ENCODE peak calls at places on chromosome 3, in nine cellular contexts. One of them, this sample, is unnamed.

GRCh38 chr3:48715179-48715800 is 1.7 kb downstream of the IP6K2 start:
- DNase-seq in ACHN: peak; percentile 10
- DNase-seq in HT-29: no peak
- DNase-seq in HCEC 1CT: peak; percentile 25
- DNase-seq in HFFc6: peak; percentile 79
- DNase-seq in NCI-H345: no peak
- DNase-seq in Panc1: no peak
- DNase-seq in cardiac fibroblast: peak; percentile 56
- DNase-seq in activated T-helper 9 cell treated with anti-CD3 and anti-CD28 coated beads, Interleukin-2, amount 50 U/mL, for 16 hours: no peak
- DNase-seq in this sample: no peak

GRCh38 chr3:158532099-158532734 is 38.8 kb upstream of the MLF1 start:
- DNase-seq in activated T-helper 9 cell treated with anti-CD3 and anti-CD28 coated beads, Interleukin-2, amount 50 U/mL, for 16 hours: no peak
- DNase-seq in cardiac fibroblast: peak; percentile 78
- DNase-seq in HCEC 1CT: peak; percentile 53
- DNase-seq in ACHN: peak; percentile 56
- DNase-seq in HFFc6: peak; percentile 50
- DNase-seq in NCI-H345: peak; percentile 17
- DNase-seq in HT-29: peak; percentile 72
- DNase-seq in Panc1: peak; percentile 32
- DNase-seq in this sample: peak; percentile 2

GRCh38 chr3:15528881-15529537 is 7.5 kb upstream of the COLQ start:
- DNase-seq in HCEC 1CT: no peak
- DNase-seq in ACHN: no peak
- DNase-seq in activated T-helper 9 cell treated with anti-CD3 and anti-CD28 coated beads, Interleukin-2, amount 50 U/mL, for 16 hours: no peak
- DNase-seq in cardiac fibroblast: no peak
- DNase-seq in Panc1: no peak
- DNase-seq in NCI-H345: no peak
- DNase-seq in HT-29: no peak
- DNase-seq in HFFc6: no peak
- DNase-seq in this sample: no peak

GRCh38 chr3:195766671-195767070 is 45.1 kb downstream of the MUC4 start:
- DNase-seq in cardiac fibroblast: no peak
- DNase-seq in Panc1: no peak
- DNase-seq in NCI-H345: no peak
- DNase-seq in HFFc6: no peak
- DNase-seq in HT-29: no peak
- DNase-seq in ACHN: no peak
- DNase-seq in HCEC 1CT: no peak
- DNase-seq in activated T-helper 9 cell treated with anti-CD3 and anti-CD28 coated beads, Interleukin-2, amount 50 U/mL, for 16 hours: no peak
- DNase-seq in this sample: no peak

GRCh38 chr3:23743141-23743784 is 62.5 kb upstream of the UBE2E1 start:
- DNase-seq in Panc1: no peak
- DNase-seq in ACHN: no peak
- DNase-seq in HCEC 1CT: no peak
- DNase-seq in activated T-helper 9 cell treated with anti-CD3 and anti-CD28 coated beads, Interleukin-2, amount 50 U/mL, for 16 hours: no peak
- DNase-seq in cardiac fibroblast: no peak
- DNase-seq in HT-29: no peak
- DNase-seq in HFFc6: no peak
- DNase-seq in NCI-H345: no peak
- DNase-seq in this sample: no peak

GRCh38 chr3:176302271-176302670 is 895.0 kb downstream of the TBL1XR1 start:
- DNase-seq in ACHN: no peak
- DNase-seq in HT-29: no peak
- DNase-seq in NCI-H345: no peak
- DNase-seq in activated T-helper 9 cell treated with anti-CD3 and anti-CD28 coated beads, Interleukin-2, amount 50 U/mL, for 16 hours: no peak
- DNase-seq in HFFc6: no peak
- DNase-seq in Panc1: no peak
- DNase-seq in HCEC 1CT: no peak
- DNase-seq in cardiac fibroblast: no peak
- DNase-seq in this sample: no peak

GRCh38 chr3:18713576-18713951 is 288.4 kb upstream of the SATB1 start:
- DNase-seq in HCEC 1CT: no peak
- DNase-seq in HT-29: no peak
- DNase-seq in NCI-H345: no peak
- DNase-seq in Panc1: no peak
- DNase-seq in activated T-helper 9 cell treated with anti-CD3 and anti-CD28 coated beads, Interleukin-2, amount 50 U/mL, for 16 hours: no peak
- DNase-seq in ACHN: no peak
- DNase-seq in HFFc6: no peak
- DNase-seq in cardiac fibroblast: no peak
- DNase-seq in this sample: no peak

GRCh38 chr3:135800071-135800549 is 165.4 kb upstream of the PPP2R3A start:
- DNase-seq in HFFc6: no peak
- DNase-seq in cardiac fibroblast: no peak
- DNase-seq in activated T-helper 9 cell treated with anti-CD3 and anti-CD28 coated beads, Interleukin-2, amount 50 U/mL, for 16 hours: no peak
- DNase-seq in ACHN: no peak
- DNase-seq in HCEC 1CT: no peak
- DNase-seq in HT-29: no peak
- DNase-seq in Panc1: no peak
- DNase-seq in NCI-H345: no peak
- DNase-seq in this sample: no peak

GRCh38 chr3:129794319-129795201 is 99.0 kb downstream of the TMCC1 start:
- DNase-seq in HCEC 1CT: no peak
- DNase-seq in activated T-helper 9 cell treated with anti-CD3 and anti-CD28 coated beads, Interleukin-2, amount 50 U/mL, for 16 hours: no peak
- DNase-seq in NCI-H345: peak; percentile 67
- DNase-seq in ACHN: peak; percentile 70
- DNase-seq in HFFc6: no peak
- DNase-seq in cardiac fibroblast: peak; percentile 61
- DNase-seq in Panc1: peak; percentile 30
- DNase-seq in HT-29: peak; percentile 89
- DNase-seq in this sample: peak; percentile 95

GRCh38 chr3:43212914-43213611 is 73.3 kb upstream of the SNRK start:
- DNase-seq in NCI-H345: no peak
- DNase-seq in Panc1: no peak
- DNase-seq in activated T-helper 9 cell treated with anti-CD3 and anti-CD28 coated beads, Interleukin-2, amount 50 U/mL, for 16 hours: no peak
- DNase-seq in ACHN: no peak
- DNase-seq in HFFc6: no peak
- DNase-seq in HT-29: peak; percentile 42
- DNase-seq in HCEC 1CT: no peak
- DNase-seq in cardiac fibroblast: no peak
- DNase-seq in this sample: peak; percentile 43

GRCh38 chr3:194395201-194395600 is 3.9 kb downstream of the GP5 start:
- DNase-seq in HFFc6: no peak
- DNase-seq in cardiac fibroblast: no peak
- DNase-seq in HT-29: peak; percentile 60
- DNase-seq in ACHN: no peak
- DNase-seq in NCI-H345: peak; percentile 85
- DNase-seq in HCEC 1CT: no peak
- DNase-seq in Panc1: no peak
- DNase-seq in activated T-helper 9 cell treated with anti-CD3 and anti-CD28 coated beads, Interleukin-2, amount 50 U/mL, for 16 hours: no peak
- DNase-seq in this sample: no peak

GRCh38 chr3:49873623-49874022 is 3.9 kb upstream of the CAMKV start:
- DNase-seq in ACHN: no peak
- DNase-seq in HCEC 1CT: no peak
- DNase-seq in Panc1: no peak
- DNase-seq in HFFc6: no peak
- DNase-seq in NCI-H345: no peak
- DNase-seq in cardiac fibroblast: no peak
- DNase-seq in HT-29: no peak
- DNase-seq in activated T-helper 9 cell treated with anti-CD3 and anti-CD28 coated beads, Interleukin-2, amount 50 U/mL, for 16 hours: no peak
- DNase-seq in this sample: no peak

GRCh38 chr3:181724432-181724740 is 12.7 kb downstream of the SOX2 start:
- DNase-seq in HFFc6: no peak
- DNase-seq in NCI-H345: no peak
- DNase-seq in activated T-helper 9 cell treated with anti-CD3 and anti-CD28 coated beads, Interleukin-2, amount 50 U/mL, for 16 hours: no peak
- DNase-seq in cardiac fibroblast: no peak
- DNase-seq in HCEC 1CT: no peak
- DNase-seq in ACHN: no peak
- DNase-seq in HT-29: no peak
- DNase-seq in Panc1: no peak
- DNase-seq in this sample: no peak

GRCh38 chr3:59818033-59818936 is 768.5 kb upstream of the CFAP20DC start:
- DNase-seq in NCI-H345: no peak
- DNase-seq in Panc1: peak; percentile 74
- DNase-seq in activated T-helper 9 cell treated with anti-CD3 and anti-CD28 coated beads, Interleukin-2, amount 50 U/mL, for 16 hours: no peak
- DNase-seq in HCEC 1CT: peak; percentile 98
- DNase-seq in HT-29: peak; percentile 41
- DNase-seq in ACHN: peak; percentile 91
- DNase-seq in cardiac fibroblast: peak; percentile 92
- DNase-seq in HFFc6: peak; percentile 94
- DNase-seq in this sample: peak; percentile 87

GRCh38 chr3:157542711-157543485 is 39.7 kb upstream of the VEPH1 start:
- DNase-seq in HT-29: no peak
- DNase-seq in ACHN: peak; percentile 44
- DNase-seq in HCEC 1CT: peak; percentile 78
- DNase-seq in HFFc6: peak; percentile 48
- DNase-seq in NCI-H345: no peak
- DNase-seq in activated T-helper 9 cell treated with anti-CD3 and anti-CD28 coated beads, Interleukin-2, amount 50 U/mL, for 16 hours: no peak
- DNase-seq in Panc1: no peak
- DNase-seq in cardiac fibroblast: peak; percentile 86
- DNase-seq in this sample: no peak

GRCh38 chr3:51975857-51976549 is 1.1 kb downstream of the ABHD14A start:
- DNase-seq in activated T-helper 9 cell treated with anti-CD3 and anti-CD28 coated beads, Interleukin-2, amount 50 U/mL, for 16 hours: no peak
- DNase-seq in cardiac fibroblast: peak; percentile 76
- DNase-seq in NCI-H345: no peak
- DNase-seq in HCEC 1CT: no peak
- DNase-seq in HFFc6: peak; percentile 43
- DNase-seq in ACHN: peak; percentile 54
- DNase-seq in Panc1: no peak
- DNase-seq in HT-29: no peak
- DNase-seq in this sample: no peak

GRCh38 chr3:20843037-20843436 is 657.0 kb upstream of the SGO1 start:
- DNase-seq in ACHN: no peak
- DNase-seq in NCI-H345: no peak
- DNase-seq in HFFc6: no peak
- DNase-seq in HCEC 1CT: no peak
- DNase-seq in cardiac fibroblast: no peak
- DNase-seq in HT-29: no peak
- DNase-seq in Panc1: no peak
- DNase-seq in activated T-helper 9 cell treated with anti-CD3 and anti-CD28 coated beads, Interleukin-2, amount 50 U/mL, for 16 hours: no peak
- DNase-seq in this sample: no peak

GRCh38 chr3:197749315-197749600 is 425 bp upstream of the FYTTD1 start:
- DNase-seq in activated T-helper 9 cell treated with anti-CD3 and anti-CD28 coated beads, Interleukin-2, amount 50 U/mL, for 16 hours: peak; percentile 41
- DNase-seq in HT-29: peak; percentile 51
- DNase-seq in NCI-H345: peak; percentile 83
- DNase-seq in HFFc6: peak; percentile 46
- DNase-seq in ACHN: peak; percentile 29
- DNase-seq in HCEC 1CT: peak; percentile 39
- DNase-seq in cardiac fibroblast: peak; percentile 49
- DNase-seq in Panc1: no peak
- DNase-seq in this sample: no peak

GRCh38 chr3:149971403-149972075 is 844 bp upstream of the PFN2 start:
- DNase-seq in HCEC 1CT: peak; percentile 77
- DNase-seq in HFFc6: peak; percentile 61
- DNase-seq in cardiac fibroblast: no peak
- DNase-seq in Panc1: no peak
- DNase-seq in activated T-helper 9 cell treated with anti-CD3 and anti-CD28 coated beads, Interleukin-2, amount 50 U/mL, for 16 hours: peak; percentile 10
- DNase-seq in NCI-H345: peak; percentile 80
- DNase-seq in ACHN: no peak
- DNase-seq in HT-29: peak; percentile 80
- DNase-seq in this sample: no peak

GRCh38 chr3:114519415-114519814 is 225.6 kb downstream of the TIGIT start:
- DNase-seq in activated T-helper 9 cell treated with anti-CD3 and anti-CD28 coated beads, Interleukin-2, amount 50 U/mL, for 16 hours: no peak
- DNase-seq in HFFc6: peak; percentile 38
- DNase-seq in NCI-H345: no peak
- DNase-seq in Panc1: no peak
- DNase-seq in HT-29: peak; percentile 55
- DNase-seq in cardiac fibroblast: peak; percentile 95
- DNase-seq in HCEC 1CT: peak; percentile 22
- DNase-seq in ACHN: peak; percentile 33
- DNase-seq in this sample: peak; percentile 54

GRCh38 chr3:60542981-60543380 is 708.3 kb downstream of the FHIT start:
- DNase-seq in cardiac fibroblast: no peak
- DNase-seq in ACHN: no peak
- DNase-seq in activated T-helper 9 cell treated with anti-CD3 and anti-CD28 coated beads, Interleukin-2, amount 50 U/mL, for 16 hours: no peak
- DNase-seq in HFFc6: no peak
- DNase-seq in NCI-H345: no peak
- DNase-seq in Panc1: no peak
- DNase-seq in HT-29: no peak
- DNase-seq in HCEC 1CT: no peak
- DNase-seq in this sample: no peak

GRCh38 chr3:40574661-40575060 is 49.9 kb downstream of the ZNF621 start:
- DNase-seq in activated T-helper 9 cell treated with anti-CD3 and anti-CD28 coated beads, Interleukin-2, amount 50 U/mL, for 16 hours: no peak
- DNase-seq in cardiac fibroblast: peak; percentile 13
- DNase-seq in HFFc6: no peak
- DNase-seq in NCI-H345: peak; percentile 64
- DNase-seq in HT-29: no peak
- DNase-seq in Panc1: no peak
- DNase-seq in ACHN: no peak
- DNase-seq in HCEC 1CT: no peak
- DNase-seq in this sample: no peak

GRCh38 chr3:196486263-196486662 is 17.3 kb downstream of the RNF168 start:
- DNase-seq in ACHN: peak; percentile 9
- DNase-seq in NCI-H345: no peak
- DNase-seq in cardiac fibroblast: peak; percentile 11
- DNase-seq in activated T-helper 9 cell treated with anti-CD3 and anti-CD28 coated beads, Interleukin-2, amount 50 U/mL, for 16 hours: no peak
- DNase-seq in HT-29: peak; percentile 15
- DNase-seq in Panc1: no peak
- DNase-seq in HCEC 1CT: no peak
- DNase-seq in HFFc6: no peak
- DNase-seq in this sample: no peak

GRCh38 chr3:194395767-194396527 is 3.1 kb downstream of the GP5 start:
- DNase-seq in HT-29: no peak
- DNase-seq in HCEC 1CT: no peak
- DNase-seq in Panc1: no peak
- DNase-seq in cardiac fibroblast: no peak
- DNase-seq in ACHN: no peak
- DNase-seq in activated T-helper 9 cell treated with anti-CD3 and anti-CD28 coated beads, Interleukin-2, amount 50 U/mL, for 16 hours: peak; percentile 25
- DNase-seq in HFFc6: no peak
- DNase-seq in NCI-H345: no peak
- DNase-seq in this sample: no peak

GRCh38 chr3:49723301-49723630 is 485 bp downstream of the GMPPB start:
- DNase-seq in NCI-H345: peak; percentile 34
- DNase-seq in HT-29: peak; percentile 54
- DNase-seq in Panc1: no peak
- DNase-seq in ACHN: peak; percentile 31
- DNase-seq in cardiac fibroblast: peak; percentile 48
- DNase-seq in HCEC 1CT: no peak
- DNase-seq in activated T-helper 9 cell treated with anti-CD3 and anti-CD28 coated beads, Interleukin-2, amount 50 U/mL, for 16 hours: peak; percentile 33
- DNase-seq in HFFc6: peak; percentile 36
- DNase-seq in this sample: no peak

GRCh38 chr3:143634991-143635390 is 213.3 kb downstream of the SLC9A9 start:
- DNase-seq in Panc1: no peak
- DNase-seq in cardiac fibroblast: no peak
- DNase-seq in HCEC 1CT: no peak
- DNase-seq in ACHN: no peak
- DNase-seq in activated T-helper 9 cell treated with anti-CD3 and anti-CD28 coated beads, Interleukin-2, amount 50 U/mL, for 16 hours: no peak
- DNase-seq in HT-29: no peak
- DNase-seq in HFFc6: no peak
- DNase-seq in NCI-H345: no peak
- DNase-seq in this sample: no peak

GRCh38 chr3:126782554-126782953 is 78.5 kb downstream of the CHCHD6 start:
- DNase-seq in Panc1: peak; percentile 15
- DNase-seq in HFFc6: peak; percentile 94
- DNase-seq in HT-29: peak; percentile 94
- DNase-seq in NCI-H345: no peak
- DNase-seq in activated T-helper 9 cell treated with anti-CD3 and anti-CD28 coated beads, Interleukin-2, amount 50 U/mL, for 16 hours: no peak
- DNase-seq in ACHN: peak; percentile 82
- DNase-seq in cardiac fibroblast: peak; percentile 88
- DNase-seq in HCEC 1CT: peak; percentile 90
- DNase-seq in this sample: peak; percentile 92

GRCh38 chr3:155890671-155891190 is 20.3 kb downstream of the GMPS start:
- DNase-seq in ACHN: peak; percentile 11
- DNase-seq in HT-29: no peak
- DNase-seq in HCEC 1CT: peak; percentile 42
- DNase-seq in Panc1: no peak
- DNase-seq in HFFc6: peak; percentile 30
- DNase-seq in activated T-helper 9 cell treated with anti-CD3 and anti-CD28 coated beads, Interleukin-2, amount 50 U/mL, for 16 hours: no peak
- DNase-seq in cardiac fibroblast: peak; percentile 75
- DNase-seq in NCI-H345: no peak
- DNase-seq in this sample: no peak

GRCh38 chr3:108062051-108062450 is 28.8 kb downstream of the CD47 start:
- DNase-seq in activated T-helper 9 cell treated with anti-CD3 and anti-CD28 coated beads, Interleukin-2, amount 50 U/mL, for 16 hours: no peak
- DNase-seq in ACHN: no peak
- DNase-seq in NCI-H345: no peak
- DNase-seq in cardiac fibroblast: no peak
- DNase-seq in Panc1: no peak
- DNase-seq in HT-29: no peak
- DNase-seq in HCEC 1CT: no peak
- DNase-seq in HFFc6: no peak
- DNase-seq in this sample: no peak

GRCh38 chr3:150237490-150237889 is 170.6 kb upstream of the TSC22D2 start:
- DNase-seq in Panc1: no peak
- DNase-seq in cardiac fibroblast: peak; percentile 48
- DNase-seq in NCI-H345: no peak
- DNase-seq in activated T-helper 9 cell treated with anti-CD3 and anti-CD28 coated beads, Interleukin-2, amount 50 U/mL, for 16 hours: no peak
- DNase-seq in HFFc6: peak; percentile 68
- DNase-seq in HCEC 1CT: peak; percentile 71
- DNase-seq in HT-29: peak; percentile 71
- DNase-seq in ACHN: peak; percentile 86
- DNase-seq in this sample: no peak

GRCh38 chr3:33807190-33807589 is 8.8 kb downstream of the PDCD6IP start:
- DNase-seq in HFFc6: no peak
- DNase-seq in HT-29: no peak
- DNase-seq in NCI-H345: no peak
- DNase-seq in cardiac fibroblast: peak; percentile 11
- DNase-seq in HCEC 1CT: no peak
- DNase-seq in Panc1: no peak
- DNase-seq in ACHN: no peak
- DNase-seq in activated T-helper 9 cell treated with anti-CD3 and anti-CD28 coated beads, Interleukin-2, amount 50 U/mL, for 16 hours: no peak
- DNase-seq in this sample: no peak

This sample was measured in kidney epithelial cell.